ENCODE peak calls at places on chromosomes 13 and 19, in five cellular contexts. One of them, this sample, is unnamed.

GRCh38 chr13:111409413-111409812 is 89.0 kb downstream of the TEX29 start:
- DNase-seq in ovary: no peak
- DNase-seq in astrocyte of the spinal cord: no peak
- DNase-seq in H7: no peak
- DNase-seq in cardiac fibroblast: no peak
- DNase-seq in this sample: no peak

GRCh38 chr13:97140611-97141010 is 81.5 kb upstream of the MBNL2 start:
- DNase-seq in H7: no peak
- DNase-seq in cardiac fibroblast: no peak
- DNase-seq in ovary: no peak
- DNase-seq in astrocyte of the spinal cord: no peak
- DNase-seq in this sample: no peak

GRCh38 chr13:79392882-79393563 is 13.0 kb downstream of the RBM26 start:
- DNase-seq in ovary: no peak
- DNase-seq in astrocyte of the spinal cord: peak
- DNase-seq in H7: no peak
- DNase-seq in cardiac fibroblast: no peak
- DNase-seq in this sample: no peak

GRCh38 chr19:47253467-47253881 is 2.9 kb upstream of the CCDC9 start:
- DNase-seq in H7: no peak
- DNase-seq in cardiac fibroblast: peak
- DNase-seq in ovary: no peak
- DNase-seq in astrocyte of the spinal cord: peak
- DNase-seq in this sample: no peak

GRCh38 chr13:44764334-44764733 is 188.2 kb upstream of the TSC22D1 start:
- DNase-seq in cardiac fibroblast: no peak
- DNase-seq in H7: no peak
- DNase-seq in ovary: no peak
- DNase-seq in astrocyte of the spinal cord: no peak
- DNase-seq in this sample: no peak

GRCh38 chr13:113656831-113657671 is 947 bp downstream of the ATP4B start:
- DNase-seq in astrocyte of the spinal cord: no peak
- DNase-seq in H7: peak
- DNase-seq in cardiac fibroblast: no peak
- DNase-seq in ovary: no peak
- DNase-seq in this sample: no peak

GRCh38 chr19:34309368-34310138 is 55.2 kb downstream of the GARRE1 start:
- DNase-seq in H7: no peak
- DNase-seq in astrocyte of the spinal cord: no peak
- DNase-seq in ovary: no peak
- DNase-seq in cardiac fibroblast: no peak
- DNase-seq in this sample: no peak

GRCh38 chr19:39731685-39732084 is 6.1 kb downstream of the CLC start:
- DNase-seq in astrocyte of the spinal cord: no peak
- DNase-seq in ovary: no peak
- DNase-seq in cardiac fibroblast: no peak
- DNase-seq in H7: no peak
- DNase-seq in this sample: no peak

GRCh38 chr19:29812080-29812880 is 489 bp downstream of the CCNE1 start:
- DNase-seq in cardiac fibroblast: no peak
- DNase-seq in ovary: peak
- DNase-seq in astrocyte of the spinal cord: no peak
- DNase-seq in H7: peak
- DNase-seq in this sample: no peak
- H3K4me3 ChIP-seq in cardiac fibroblast: peak
- H3K4me3 ChIP-seq in ovary: peak
- H3K4me3 ChIP-seq in astrocyte of the spinal cord: peak
- H3K4me3 ChIP-seq in H7: peak
- H3K4me3 ChIP-seq in this sample: peak

GRCh38 chr19:19488041-19488874 is 27.1 kb downstream of the TSSK6 start:
- DNase-seq in H7: peak
- DNase-seq in astrocyte of the spinal cord: no peak
- DNase-seq in ovary: peak
- DNase-seq in cardiac fibroblast: peak
- DNase-seq in this sample: no peak
- H3K4me3 ChIP-seq in H7: no peak
- H3K4me3 ChIP-seq in astrocyte of the spinal cord: no peak
- H3K4me3 ChIP-seq in ovary: no peak
- H3K4me3 ChIP-seq in cardiac fibroblast: no peak
- H3K4me3 ChIP-seq in this sample: no peak

GRCh38 chr19:22634450-22634827 is 315 bp downstream of the ZNF492 start:
- DNase-seq in astrocyte of the spinal cord: no peak
- DNase-seq in H7: no peak
- DNase-seq in ovary: peak
- DNase-seq in cardiac fibroblast: no peak
- DNase-seq in this sample: no peak
- H3K4me3 ChIP-seq in astrocyte of the spinal cord: peak
- H3K4me3 ChIP-seq in H7: no peak
- H3K4me3 ChIP-seq in ovary: peak
- H3K4me3 ChIP-seq in cardiac fibroblast: peak
- H3K4me3 ChIP-seq in this sample: peak

DNA sequence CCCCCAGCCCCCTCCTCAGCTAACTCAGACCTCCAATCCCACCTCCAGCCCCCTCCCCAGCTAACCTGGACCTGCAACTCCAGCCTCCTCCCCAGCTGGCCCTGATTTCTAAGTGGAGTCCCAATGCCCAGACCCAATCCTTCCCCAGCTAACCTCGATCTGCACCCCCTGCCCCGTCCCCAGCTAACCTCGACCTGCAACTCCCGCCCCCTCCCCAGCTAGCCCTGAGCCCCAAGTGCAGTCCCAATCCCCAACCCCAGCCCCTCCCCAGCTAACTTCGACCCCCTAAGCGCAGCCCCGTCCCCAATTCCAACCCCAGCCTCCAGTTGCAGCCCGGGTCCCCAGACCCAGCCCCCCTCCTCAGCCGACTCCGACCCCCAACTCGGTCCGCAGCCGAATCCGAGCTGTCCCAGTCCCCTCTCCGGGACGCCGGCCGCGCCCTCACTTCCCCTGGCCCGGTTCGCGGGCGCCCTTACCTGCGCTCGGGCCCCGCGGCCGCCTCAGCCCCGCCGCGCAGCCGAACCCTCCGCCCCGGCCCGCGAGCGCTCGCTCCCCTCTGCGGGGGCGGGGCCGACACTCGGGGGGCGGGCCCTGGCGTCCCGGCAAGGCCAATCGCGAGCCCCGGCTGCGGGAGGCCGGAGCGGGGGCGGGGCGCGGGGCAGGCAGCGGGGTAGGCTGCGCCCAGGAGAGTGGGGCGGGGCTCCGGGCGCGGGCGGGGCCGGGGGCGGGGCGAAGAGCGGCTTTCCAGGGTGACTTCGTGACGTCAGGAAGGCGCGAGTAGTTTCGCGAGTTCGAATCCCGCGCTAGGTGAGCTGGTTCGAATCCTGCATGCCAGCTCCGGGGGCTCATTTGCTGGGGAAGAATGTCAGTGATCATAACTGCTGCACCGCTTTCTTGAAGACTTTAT is at the start of gene GNG7:
- DNase-seq in H7: peak
- DNase-seq in ovary: peak
- DNase-seq in cardiac fibroblast: peak
- DNase-seq in astrocyte of the spinal cord: peak
- DNase-seq in this sample: peak
- H3K4me3 ChIP-seq in H7: peak
- H3K4me3 ChIP-seq in ovary: peak
- H3K4me3 ChIP-seq in cardiac fibroblast: peak
- H3K4me3 ChIP-seq in astrocyte of the spinal cord: peak
- H3K4me3 ChIP-seq in this sample: peak

DNA sequence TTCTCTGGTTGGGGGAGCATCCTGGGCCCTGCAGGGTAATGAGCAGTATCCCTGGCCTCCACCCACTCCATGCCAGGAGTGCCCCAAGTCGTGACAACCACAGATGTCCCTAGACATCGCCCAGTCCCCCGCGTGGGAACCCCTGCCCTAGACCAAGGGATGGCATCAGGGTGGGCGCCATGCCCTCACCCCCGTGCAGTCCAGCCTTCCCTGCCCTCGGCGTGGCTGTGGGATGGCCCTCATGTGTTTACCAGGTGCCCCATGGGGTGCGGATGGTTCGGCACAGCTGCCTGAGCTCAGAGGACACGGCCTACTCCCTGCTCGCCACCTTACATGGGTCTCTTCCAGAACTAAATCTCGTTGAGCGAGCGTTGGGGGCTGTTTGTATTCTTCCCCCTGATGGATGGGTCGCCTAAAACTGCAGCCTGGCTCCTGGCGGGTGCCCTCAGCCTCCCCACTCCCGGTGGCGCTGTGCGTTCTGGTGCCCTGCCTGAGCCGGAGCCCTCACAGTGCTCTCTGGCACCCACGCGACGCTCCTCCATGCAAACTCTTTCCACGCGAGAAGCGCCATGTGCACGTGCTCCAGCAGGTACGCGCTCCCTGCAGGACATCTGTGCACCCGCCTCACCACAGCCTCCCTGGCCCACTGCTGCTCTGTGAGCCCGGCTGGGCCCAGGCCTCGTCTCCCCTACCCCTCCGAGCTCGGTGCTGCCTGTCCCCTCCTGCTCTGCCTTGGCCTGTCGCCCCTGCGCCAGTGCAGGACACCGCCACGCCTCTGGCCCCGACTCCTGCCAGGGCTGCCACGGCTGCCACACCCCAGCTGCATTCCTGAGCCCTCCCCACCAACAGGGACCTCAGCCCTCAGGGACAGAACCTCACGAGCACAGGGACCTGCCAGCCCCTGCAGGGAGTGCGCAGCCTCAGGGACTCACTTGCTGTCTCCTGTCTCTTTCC is 145.0 kb downstream of the KDM4B start:
- DNase-seq in cardiac fibroblast: no peak
- DNase-seq in ovary: no peak
- DNase-seq in H7: no peak
- DNase-seq in astrocyte of the spinal cord: no peak
- DNase-seq in this sample: no peak
- H3K4me3 ChIP-seq in cardiac fibroblast: no peak
- H3K4me3 ChIP-seq in ovary: no peak
- H3K4me3 ChIP-seq in H7: no peak
- H3K4me3 ChIP-seq in astrocyte of the spinal cord: no peak
- H3K4me3 ChIP-seq in this sample: no peak

DNA sequence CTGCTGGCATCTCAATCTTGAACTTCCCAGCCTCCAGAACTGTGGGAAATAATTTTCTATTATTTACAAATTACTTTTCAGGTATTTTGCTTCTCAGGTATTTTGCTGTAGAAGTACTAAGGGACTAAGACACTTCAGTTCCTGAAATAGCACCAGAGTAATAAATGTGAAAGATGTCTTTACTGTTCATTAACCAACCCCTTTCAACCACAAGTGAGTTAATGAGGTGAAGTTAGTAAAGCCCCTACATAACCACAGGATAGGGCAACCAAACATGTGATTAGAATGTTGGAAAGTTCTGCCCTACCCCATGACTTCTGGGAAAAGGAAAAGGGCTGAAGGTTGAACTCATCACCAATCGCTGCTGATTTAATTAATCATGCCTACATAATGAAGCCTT is 2.7 kb upstream of the ZNF345 start:
- DNase-seq in cardiac fibroblast: no peak
- DNase-seq in H7: no peak
- DNase-seq in astrocyte of the spinal cord: no peak
- DNase-seq in ovary: no peak
- DNase-seq in this sample: no peak
- H3K4me3 ChIP-seq in cardiac fibroblast: no peak
- H3K4me3 ChIP-seq in H7: no peak
- H3K4me3 ChIP-seq in astrocyte of the spinal cord: no peak
- H3K4me3 ChIP-seq in ovary: no peak
- H3K4me3 ChIP-seq in this sample: no peak

DNA sequence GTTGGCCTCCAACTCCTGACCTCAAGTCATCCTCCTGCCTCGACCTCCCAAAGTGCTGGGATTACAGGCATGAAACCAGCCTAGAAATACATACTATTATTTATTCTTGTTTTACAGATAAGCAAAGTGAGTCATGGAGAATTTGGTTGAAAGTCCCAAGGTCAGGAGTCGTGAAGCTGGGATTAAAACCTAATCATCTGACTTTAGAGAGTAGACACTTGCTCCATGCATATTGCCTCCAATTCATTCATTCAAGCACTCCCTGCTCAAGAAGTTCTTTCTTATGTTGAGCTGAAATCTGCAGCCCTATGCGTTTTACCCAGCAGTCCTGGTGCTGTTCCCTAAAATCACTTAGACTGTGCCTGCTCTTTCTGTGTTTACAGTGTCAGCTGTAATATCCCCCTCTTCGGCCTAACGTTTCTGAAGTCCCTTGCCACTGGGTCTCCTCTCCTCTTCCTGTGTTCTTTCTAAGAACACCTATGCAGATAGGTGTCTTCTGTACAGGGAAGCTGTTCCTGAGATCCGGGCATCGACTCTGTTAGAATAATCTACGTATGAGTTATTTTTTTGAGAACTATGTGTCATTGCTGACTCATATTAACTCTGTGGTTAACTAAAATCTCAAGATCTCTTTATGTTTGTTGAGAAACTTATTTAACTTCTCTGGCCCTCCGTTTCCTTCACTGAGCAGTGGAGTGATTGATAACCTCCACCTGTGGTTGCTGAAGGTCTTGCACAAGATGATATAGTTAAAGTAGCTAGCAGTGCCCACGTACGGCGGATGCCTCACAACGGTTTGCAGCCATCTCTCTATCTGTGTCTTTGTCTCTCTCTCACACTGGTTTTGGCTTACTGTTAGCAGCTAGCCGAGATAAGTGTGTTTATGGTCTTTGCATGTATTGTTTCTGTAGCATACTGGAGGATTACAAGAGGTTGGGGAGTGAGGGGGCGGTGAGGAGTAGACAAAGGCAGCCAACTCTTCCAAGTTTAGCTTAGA is 4.6 kb downstream of the ALOX5AP start:
- DNase-seq in H7: no peak
- DNase-seq in cardiac fibroblast: peak
- DNase-seq in astrocyte of the spinal cord: peak
- DNase-seq in ovary: no peak
- DNase-seq in this sample: peak
- H3K4me3 ChIP-seq in H7: no peak
- H3K4me3 ChIP-seq in cardiac fibroblast: peak
- H3K4me3 ChIP-seq in astrocyte of the spinal cord: no peak
- H3K4me3 ChIP-seq in ovary: no peak
- H3K4me3 ChIP-seq in this sample: no peak

GRCh38 chr19:591099-591958 is 1.6 kb downstream of the HCN2 start:
- DNase-seq in ovary: peak
- DNase-seq in H7: peak
- DNase-seq in astrocyte of the spinal cord: no peak
- DNase-seq in cardiac fibroblast: no peak
- DNase-seq in this sample: no peak

GRCh38 chr19:590750-591098 is 1.0 kb downstream of the HCN2 start:
- DNase-seq in cardiac fibroblast: no peak
- DNase-seq in astrocyte of the spinal cord: no peak
- DNase-seq in H7: peak
- DNase-seq in ovary: no peak
- DNase-seq in this sample: no peak

GRCh38 chr19:588758-589692 is 656 bp upstream of the HCN2 start:
- DNase-seq in astrocyte of the spinal cord: no peak
- DNase-seq in ovary: no peak
- DNase-seq in H7: peak
- DNase-seq in cardiac fibroblast: no peak
- DNase-seq in this sample: no peak

GRCh38 chr19:590396-590745 is 690 bp downstream of the HCN2 start:
- DNase-seq in astrocyte of the spinal cord: peak
- DNase-seq in H7: peak
- DNase-seq in ovary: no peak
- DNase-seq in cardiac fibroblast: peak
- DNase-seq in this sample: no peak

GRCh38 chr19:589693-590395 is at the start of gene HCN2:
- DNase-seq in ovary: no peak
- DNase-seq in cardiac fibroblast: no peak
- DNase-seq in H7: peak
- DNase-seq in astrocyte of the spinal cord: no peak
- DNase-seq in this sample: no peak
- H3K4me3 ChIP-seq in ovary: no peak
- H3K4me3 ChIP-seq in cardiac fibroblast: peak
- H3K4me3 ChIP-seq in H7: peak
- H3K4me3 ChIP-seq in astrocyte of the spinal cord: peak
- H3K4me3 ChIP-seq in this sample: peak

GRCh38 chr13:36154567-36155231 is 23.5 kb upstream of the DCLK1 start:
- DNase-seq in H7: peak
- DNase-seq in ovary: peak
- DNase-seq in astrocyte of the spinal cord: peak
- DNase-seq in cardiac fibroblast: peak
- DNase-seq in this sample: peak
- H3K4me3 ChIP-seq in H7: peak
- H3K4me3 ChIP-seq in ovary: peak
- H3K4me3 ChIP-seq in astrocyte of the spinal cord: no peak
- H3K4me3 ChIP-seq in cardiac fibroblast: no peak
- H3K4me3 ChIP-seq in this sample: no peak

This sample was measured in skeletal muscle cell.